ENCODE peak calls at places on chromosomes 2 and 18, in ten cellular contexts. Y is GM23248, O is PC-9, Q is MM.1S, U is endothelial cell of umbilical vein, F is K562, J is hepatocyte, G is GM23338, R is HepG2, I is HCT116. S is an unnamed sample.

GRCh38 chr2:175577405-175577986 is 396.0 kb upstream of the ATP5MC3 start:
- DNase-seq in Q (no peak), Y (no peak), J (no peak), F (no peak), G (no peak), I (no peak), O (no peak), R (no peak), U (no peak), S (no peak)

GRCh38 chr2:155010925-155011324 is 312.4 kb downstream of the KCNJ3 start:
- DNase-seq in Q (no peak), I (no peak), R (no peak), F (no peak), Y (no peak), U (no peak), J (no peak), G (no peak), O (no peak), S (no peak)

GRCh38 chr18:21064347-21064746 is 47.3 kb downstream of the ROCK1 start:
- DNase-seq in G (no peak), F (no peak), Q (no peak), R (no peak), I (no peak), J (no peak), U (no peak), Y (peak), O (no peak), S (no peak)

GRCh38 chr18:60996822-60997221 is 336.4 kb upstream of the CDH20 start:
- DNase-seq in R (no peak), O (no peak), Y (no peak), U (no peak), G (no peak), I (no peak), J (no peak), F (no peak), Q (no peak), S (no peak)

GRCh38 chr18:21085579-21086161 is 25.9 kb downstream of the ROCK1 start:
- DNase-seq in R (no peak), Q (no peak), G (no peak), J (no peak), F (no peak), U (no peak), I (no peak), O (no peak), Y (peak), S (no peak)

GRCh38 chr2:218889937-218890336 is 9.3 kb downstream of the WNT10A start:
- DNase-seq in J (no peak), G (no peak), Q (no peak), I (no peak), Y (no peak), F (no peak), U (no peak), R (no peak), O (no peak), S (no peak)

GRCh38 chr2:54497738-54498680 is 41.9 kb downstream of the SPTBN1 start:
- DNase-seq in G (peak), Y (peak), Q (no peak), U (peak), R (peak), J (peak), F (peak), I (no peak), O (no peak), S (peak)

GRCh38 chr18:76437011-76437410 is 58.0 kb downstream of the ZNF516 start:
- DNase-seq in J (no peak), U (no peak), Y (no peak), R (no peak), G (peak), Q (no peak), O (no peak), F (no peak), I (no peak), S (no peak)

GRCh38 chr2:107747964-107748583 is 78.6 kb upstream of the RGPD4 start:
- DNase-seq in J (no peak), O (no peak), R (no peak), G (no peak), I (no peak), Q (no peak), U (no peak), F (no peak), Y (no peak), S (no peak)

GRCh38 chr18:25335676-25336075 is 16.3 kb downstream of the ZNF521 start:
- DNase-seq in F (no peak), G (no peak), O (no peak), I (no peak), U (no peak), Q (no peak), J (no peak), R (no peak), Y (no peak), S (no peak)

GRCh38 chr2:136384541-136385303 is 266.8 kb upstream of the CXCR4 start:
- DNase-seq in Y (peak), F (peak), J (peak), R (peak), I (peak), Q (peak), O (peak), G (peak), U (peak), S (peak)

GRCh38 chr2:96636772-96637171 is 1.3 kb downstream of the KANSL3 start:
- DNase-seq in I (no peak), O (no peak), F (no peak), R (no peak), J (no peak), Q (no peak), G (no peak), U (peak), Y (peak), S (no peak)

GRCh38 chr18:35050638-35051287 is 9.6 kb downstream of the MAPRE2 start:
- DNase-seq in U (no peak), O (no peak), Q (no peak), F (no peak), G (no peak), J (no peak), R (no peak), I (no peak), Y (no peak), S (no peak)

GRCh38 chr2:216066255-216066654 is 15.4 kb downstream of the PECR start:
- DNase-seq in F (no peak), G (no peak), J (no peak), U (no peak), Q (no peak), O (no peak), I (no peak), R (no peak), Y (peak), S (no peak)

GRCh38 chr18:8480506-8481328 is 128.5 kb upstream of the RAB12 start:
- DNase-seq in I (peak), Q (peak), O (peak), Y (peak), R (peak), G (peak), U (peak), F (no peak), J (peak), S (peak)

GRCh38 chr2:55099878-55100820 is 49.9 kb upstream of the RTN4 start:
- DNase-seq in G (no peak), Y (peak), J (no peak), O (no peak), F (no peak), R (no peak), U (peak), I (no peak), Q (no peak), S (no peak)

GRCh38 chr18:7317804-7318231 is 86.9 kb downstream of the LRRC30 start:
- DNase-seq in I (no peak), J (no peak), R (no peak), U (no peak), F (no peak), Q (no peak), G (no peak), O (peak), Y (no peak), S (no peak)

GRCh38 chr2:127615511-127616166 is 30.3 kb upstream of the GPR17 start:
- DNase-seq in R (no peak), G (no peak), U (no peak), I (no peak), J (peak), F (no peak), O (no peak), Q (no peak), Y (peak), S (peak)

GRCh38 chr2:232342635-232343565 is 35.7 kb upstream of the ALPP start:
- DNase-seq in F (no peak), J (no peak), R (no peak), O (no peak), Y (no peak), U (no peak), Q (no peak), G (no peak), I (no peak), S (no peak)

GRCh38 chr2:241739651-241740050 is 5.2 kb downstream of the D2HGDH start:
- DNase-seq in F (no peak), J (no peak), O (no peak), Q (no peak), I (no peak), R (no peak), U (no peak), G (no peak), Y (peak), S (no peak)

GRCh38 chr2:174699993-174700766 is 64.1 kb downstream of the CHRNA1 start:
- DNase-seq in G (peak), F (peak), I (peak), R (peak), Y (peak), Q (peak), J (peak), O (peak), U (peak), S (peak)

GRCh38 chr18:46518438-46518837 is 138.6 kb downstream of the LOXHD1 start:
- DNase-seq in O (peak), Y (no peak), G (peak), J (no peak), Q (no peak), F (no peak), I (no peak), U (no peak), R (peak), S (peak)

DNA sequence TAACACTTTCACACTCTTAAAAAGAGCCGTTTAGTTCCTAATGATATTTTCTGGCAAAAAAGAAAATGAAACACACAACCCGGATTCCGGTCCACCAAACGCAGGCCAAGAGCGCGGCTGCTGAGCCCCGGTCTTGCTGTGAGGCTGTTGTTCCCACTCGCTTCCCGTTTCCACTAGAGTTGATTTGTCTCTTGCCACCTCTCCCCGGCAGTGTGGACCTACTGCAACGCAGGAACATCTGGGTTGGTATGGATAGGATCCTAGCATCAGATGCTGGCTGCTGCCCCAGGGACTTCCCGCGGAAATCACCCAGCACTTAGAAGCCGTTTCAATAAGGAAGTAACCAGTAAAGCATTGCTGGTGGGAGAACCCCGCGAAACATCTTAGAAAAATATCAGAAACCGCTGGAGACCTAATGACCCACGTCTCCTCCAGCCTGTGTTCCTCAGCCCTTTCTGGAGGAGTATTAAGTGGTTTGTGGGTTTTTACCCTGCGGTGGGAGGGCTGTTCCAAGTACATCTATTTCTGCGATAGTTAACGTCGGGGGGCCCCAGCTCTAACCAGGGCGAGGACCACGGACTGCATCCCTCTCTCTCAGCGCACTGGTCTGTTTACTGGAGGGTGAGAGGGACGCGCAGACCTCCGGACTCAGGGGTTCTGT is 928 bp downstream of the DOCK10 start:
- DNase-seq in U (peak), I (no peak), R (no peak), O (peak), G (peak), Q (peak), F (no peak), J (no peak), Y (peak), S (peak)
- TF ChIP-seq EZH2 in U (no peak), I (no peak), R (no peak), O (no peak), G (peak), Q (no peak), F (no peak), J (peak), Y (no peak), S (no peak)

GRCh38 chr2:161418275-161418714 is 2.2 kb downstream of the TBR1 start:
- DNase-seq in J (no peak), R (no peak), O (no peak), Q (no peak), Y (no peak), F (no peak), U (no peak), I (no peak), G (peak), S (no peak)

GRCh38 chr2:161419338-161419965 is 3.4 kb downstream of the TBR1 start:
- DNase-seq in I (no peak), Q (no peak), R (no peak), Y (no peak), O (no peak), G (no peak), J (no peak), U (no peak), F (no peak), S (no peak)

GRCh38 chr2:161420406-161421025 is 4.4 kb downstream of the TBR1 start:
- DNase-seq in F (no peak), O (no peak), R (no peak), I (no peak), U (no peak), Y (no peak), Q (no peak), G (no peak), J (no peak), S (peak)

GRCh38 chr2:161417428-161418274 is 1.6 kb downstream of the TBR1 start:
- DNase-seq in R (no peak), J (no peak), G (no peak), O (no peak), Q (no peak), U (no peak), Y (no peak), F (no peak), I (no peak), S (peak)

DNA sequence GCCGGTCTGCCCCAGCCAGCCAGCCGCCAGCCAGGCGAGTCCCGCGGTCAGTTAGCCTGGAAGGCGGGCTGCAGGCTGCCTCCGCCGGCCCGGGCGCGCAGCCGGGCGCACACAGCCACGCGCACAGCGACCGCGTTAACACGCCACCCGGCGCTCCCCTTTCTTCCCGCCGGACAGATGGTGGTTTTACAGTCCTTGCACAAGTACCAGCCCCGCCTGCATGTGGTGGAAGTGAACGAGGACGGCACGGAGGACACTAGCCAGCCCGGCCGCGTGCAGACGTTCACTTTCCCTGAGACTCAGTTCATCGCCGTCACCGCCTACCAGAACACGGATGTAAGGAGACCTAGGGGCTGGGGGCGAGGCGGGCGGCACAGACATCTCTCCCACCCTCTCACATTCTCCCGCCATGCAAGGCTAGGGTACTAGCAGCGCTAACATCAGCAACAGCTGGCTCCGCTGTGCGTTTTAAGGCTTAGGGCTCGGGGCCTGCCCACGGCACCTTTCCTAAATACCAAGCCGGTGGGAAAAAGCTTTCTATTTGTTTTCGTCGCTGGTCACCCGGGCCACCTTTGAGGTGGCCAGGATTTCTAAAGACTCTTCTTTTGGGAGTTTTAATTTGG is 2.7 kb downstream of the TBR1 start:
- DNase-seq in I (no peak), J (peak), Q (no peak), G (peak), Y (peak), U (no peak), F (no peak), O (no peak), R (no peak), S (peak)
- TF ChIP-seq EZH2 in I (no peak), J (peak), Q (no peak), G (peak), Y (no peak), U (peak), F (peak), O (no peak), R (peak), S (peak)

DNA sequence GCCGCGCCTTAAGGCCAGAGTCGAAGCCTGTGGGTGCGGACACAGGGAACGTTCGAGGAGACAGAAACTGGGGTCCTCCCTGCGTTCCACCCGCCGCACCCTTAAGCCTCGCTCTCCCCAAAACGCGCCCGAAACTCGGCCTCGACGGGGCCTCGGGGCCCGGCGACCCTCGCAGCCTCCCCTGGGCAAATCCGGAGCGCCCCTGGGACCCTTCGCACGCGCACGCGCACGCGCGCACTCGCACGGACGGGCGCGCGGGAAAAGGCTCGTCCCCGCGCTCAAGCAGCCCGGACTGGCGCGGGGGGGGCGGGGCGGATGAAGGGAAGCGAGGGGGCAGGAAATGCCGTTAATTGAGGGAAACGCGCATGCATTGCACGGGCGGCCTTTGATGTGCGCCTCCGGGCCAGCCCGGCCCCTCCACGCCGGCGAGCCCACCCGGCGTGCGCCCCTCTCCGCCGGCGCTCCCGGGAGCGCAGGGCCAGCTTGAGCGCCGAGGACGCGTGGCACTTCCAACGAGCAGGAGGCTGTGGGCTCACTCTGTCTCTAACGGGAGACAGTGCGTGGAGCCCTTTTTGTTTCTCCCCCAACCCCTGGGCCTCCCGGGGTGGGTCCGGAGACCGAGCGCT is 5.4 kb upstream of the SALL3 start:
- DNase-seq in U (no peak), F (no peak), I (no peak), G (peak), R (no peak), Y (no peak), O (no peak), Q (no peak), J (no peak), S (peak)
- TF ChIP-seq EZH2 in U (peak), F (no peak), I (no peak), G (peak), R (no peak), Y (no peak), O (no peak), Q (no peak), J (peak), S (peak)

GRCh38 chr2:289362-290089 is 1.6 kb upstream of the ALKAL2 start:
- DNase-seq in Y (peak), J (peak), F (peak), U (peak), G (peak), O (no peak), R (no peak), Q (no peak), I (no peak), S (peak)
- TF ChIP-seq EZH2 in Y (no peak), J (peak), F (no peak), U (peak), G (peak), O (no peak), R (peak), Q (no peak), I (no peak), S (peak)

GRCh38 chr2:985317-985898 is 34.8 kb downstream of the SNTG2 start:
- DNase-seq in Q (no peak), O (no peak), G (no peak), U (no peak), Y (no peak), F (no peak), J (no peak), R (no peak), I (no peak), S (peak)

GRCh38 chr2:981258-981657 is 30.6 kb downstream of the SNTG2 start:
- DNase-seq in U (no peak), Q (no peak), I (no peak), O (no peak), F (no peak), Y (no peak), G (no peak), J (no peak), R (no peak), S (no peak)

GRCh38 chr2:979286-979928 is 28.8 kb downstream of the SNTG2 start:
- DNase-seq in Q (no peak), Y (no peak), J (no peak), I (no peak), U (no peak), R (no peak), O (no peak), G (no peak), F (no peak), S (no peak)

GRCh38 chr2:981759-982158 is 31.1 kb downstream of the SNTG2 start:
- DNase-seq in F (no peak), Q (no peak), O (no peak), U (no peak), I (no peak), J (no peak), G (no peak), R (no peak), Y (no peak), S (no peak)
- TF ChIP-seq EZH2 in F (no peak), Q (no peak), O (no peak), U (no peak), I (no peak), J (no peak), G (no peak), R (no peak), Y (no peak), S (no peak)

GRCh38 chr2:168841445-168841844 is 39.0 kb downstream of the NOSTRIN start:
- DNase-seq in U (no peak), R (no peak), Y (no peak), F (no peak), J (no peak), O (no peak), I (no peak), G (no peak), Q (no peak), S (no peak)
- TF ChIP-seq EZH2 in U (no peak), R (no peak), Y (no peak), F (no peak), J (no peak), O (no peak), I (no peak), G (no peak), Q (no peak), S (no peak)